ENCODE peak calls at places on chromosomes 12 and 14, in six cellular contexts. Q is GM20000, F is mesothelial cell of epicardium, M is AG09319, N is cardiac fibroblast, S is HFFc6. Z is an unnamed sample.

GRCh38 chr14:70896981-70897380 is 10.3 kb upstream of the PCNX1 start:
- DNase-seq in Q (no peak), N (no peak), M (no peak), F (no peak), S (no peak), Z (no peak)

GRCh38 chr12:45549503-45549902 is 180.0 kb upstream of the ARID2 start:
- DNase-seq in M (no peak), N (no peak), F (no peak), Q (no peak), S (no peak), Z (no peak)

GRCh38 chr12:71840226-71840847 is 778 bp downstream of the TBC1D15 start:
- DNase-seq in F (no peak), Q (no peak), M (peak), N (peak), S (peak), Z (peak)

GRCh38 chr14:89241265-89241664 is 175.8 kb downstream of the FOXN3 start:
- DNase-seq in Q (no peak), M (no peak), N (no peak), S (no peak), F (no peak), Z (no peak)

GRCh38 chr12:2616763-2617162 is 178.0 kb upstream of the FKBP4 start:
- DNase-seq in S (no peak), F (no peak), Q (no peak), M (no peak), N (no peak), Z (no peak)

GRCh38 chr12:131832393-131833231 is 4.4 kb downstream of the MMP17 start:
- DNase-seq in S (peak), Q (no peak), F (no peak), M (peak), N (peak), Z (peak)

GRCh38 chr12:124488520-124488919 is 78.9 kb downstream of the NCOR2 start:
- DNase-seq in Q (no peak), S (no peak), F (no peak), N (no peak), M (no peak), Z (no peak)

GRCh38 chr12:65822732-65823480 is 1.4 kb upstream of the HMGA2 start:
- DNase-seq in F (peak), M (peak), Q (peak), S (peak), N (peak), Z (peak)

GRCh38 chr14:62602712-62603111 is 442.5 kb downstream of the KCNH5 start:
- DNase-seq in N (no peak), M (no peak), F (no peak), S (no peak), Q (no peak), Z (no peak)

GRCh38 chr14:55416866-55417265 is 5.2 kb upstream of the ATG14 start:
- DNase-seq in Q (no peak), N (peak), M (no peak), F (no peak), S (no peak), Z (peak)

GRCh38 chr12:51752490-51752889 is 96.0 kb downstream of the FIGNL2 start:
- DNase-seq in M (peak), Q (no peak), S (peak), N (peak), F (no peak), Z (peak)

GRCh38 chr12:91958816-91959215 is 186.8 kb downstream of the BTG1 start:
- DNase-seq in F (no peak), N (peak), S (peak), Q (no peak), M (no peak), Z (no peak)

DNA sequence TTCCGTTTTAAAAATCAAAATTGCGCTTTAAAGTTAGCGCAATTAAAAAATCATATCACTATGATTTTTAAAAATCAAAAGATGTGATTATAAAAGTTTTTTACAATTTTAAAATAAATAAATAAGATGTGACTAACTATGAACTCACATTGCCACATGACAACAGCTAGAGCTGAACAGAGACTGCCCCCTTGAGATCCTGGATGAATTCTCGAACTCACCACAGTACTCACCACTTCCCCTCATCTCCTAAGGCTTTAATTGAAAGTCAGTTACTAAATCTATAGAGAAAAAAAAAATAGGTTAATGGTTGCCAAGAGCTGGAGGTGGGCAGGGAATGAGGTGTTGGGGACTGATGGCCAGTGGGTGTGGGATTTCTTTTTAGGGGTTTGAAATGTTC is 384.2 kb downstream of the ZFP36L1 start:
- DNase-seq in F (no peak), S (no peak), M (no peak), Q (no peak), N (no peak), Z (no peak)
- TF ChIP-seq CTCF in F (no peak), S (peak), M (no peak), Q (no peak), N (peak), Z (no peak)

GRCh38 chr12:93922583-93923006 is 225.8 kb upstream of the PLXNC1 start:
- DNase-seq in S (no peak), N (peak), Q (no peak), F (no peak), M (no peak), Z (no peak)

GRCh38 chr12:93918900-93919299 is 229.5 kb upstream of the PLXNC1 start:
- DNase-seq in Q (no peak), N (no peak), S (no peak), M (no peak), F (no peak), Z (no peak)

GRCh38 chr12:93921511-93921910 is 226.9 kb upstream of the PLXNC1 start:
- DNase-seq in N (no peak), F (no peak), Q (no peak), M (no peak), S (no peak), Z (no peak)

GRCh38 chr12:93915411-93915810 is 233.0 kb upstream of the PLXNC1 start:
- DNase-seq in N (no peak), F (no peak), S (no peak), M (no peak), Q (no peak), Z (no peak)

DNA sequence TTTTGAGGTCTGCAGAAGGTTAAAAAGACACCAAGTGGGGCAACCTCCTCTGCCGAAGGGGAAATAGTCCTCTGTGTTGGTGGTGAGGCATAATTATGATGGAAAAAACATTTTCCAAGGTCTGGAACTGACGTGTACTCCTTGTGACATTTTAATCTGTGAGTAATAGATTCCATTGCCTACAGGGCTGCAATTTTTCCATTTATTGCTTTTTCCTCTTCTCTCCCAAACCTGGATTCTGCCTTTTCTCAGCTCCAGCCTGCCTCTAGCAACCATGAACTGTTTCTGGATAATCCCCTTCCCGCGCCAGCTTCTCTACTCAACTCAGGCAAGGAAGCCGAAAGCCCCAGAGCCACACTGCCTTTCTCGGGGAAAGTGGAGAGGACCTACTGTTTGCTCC is 230.1 kb upstream of the PLXNC1 start:
- DNase-seq in N (peak), M (peak), S (peak), F (no peak), Q (no peak), Z (no peak)
- TF ChIP-seq CTCF in N (no peak), M (no peak), S (no peak), F (no peak), Q (no peak), Z (no peak)

GRCh38 chr14:97056086-97056485 is 258.9 kb downstream of the VRK1 start:
- DNase-seq in M (no peak), N (no peak), Q (no peak), S (no peak), F (no peak), Z (peak)
- TF ChIP-seq CTCF in M (no peak), N (no peak), Q (no peak), S (no peak), F (no peak), Z (no peak)

GRCh38 chr14:24852312-24853060 is 197.5 kb downstream of the STXBP6 start:
- DNase-seq in M (no peak), Q (no peak), N (no peak), F (no peak), S (no peak), Z (no peak)
- TF ChIP-seq CTCF in M (no peak), Q (no peak), N (no peak), F (no peak), S (no peak), Z (no peak)

GRCh38 chr12:112936927-112937326 is 1.3 kb upstream of the OAS3 start:
- DNase-seq in Q (no peak), N (no peak), M (no peak), S (no peak), F (no peak), Z (peak)

GRCh38 chr12:112939761-112940357 is 1.6 kb downstream of the OAS3 start:
- DNase-seq in F (no peak), Q (peak), S (no peak), M (no peak), N (no peak), Z (no peak)

GRCh38 chr12:112938751-112939150 is 477 bp downstream of the OAS3 start:
- DNase-seq in N (no peak), F (no peak), S (no peak), M (no peak), Q (no peak), Z (peak)

GRCh38 chr12:112936264-112936663 is 2.0 kb upstream of the OAS3 start:
- DNase-seq in N (no peak), Q (no peak), M (no peak), F (no peak), S (no peak), Z (peak)

GRCh38 chr12:112937741-112938719 is at the start of gene OAS3:
- DNase-seq in S (peak), F (no peak), N (peak), M (peak), Q (peak), Z (peak)
- TF ChIP-seq CTCF in S (no peak), F (no peak), N (no peak), M (no peak), Q (no peak), Z (no peak)

Z was measured in MCF 10A.